ENCODE peak calls at places on chromosome 1, in seven cellular contexts. One of them, this sample, is unnamed.

GRCh38 chr1:109846846-109847245 is 63.8 kb upstream of the CSF1 start:
- DNase-seq in A549: no peak
- DNase-seq in ovary: no peak
- DNase-seq in GM12891: no peak
- DNase-seq in K562: no peak
- DNase-seq in spleen: no peak
- DNase-seq in IMR-90: no peak
- DNase-seq in this sample: no peak

GRCh38 chr1:205444931-205445652 is 10.8 kb downstream of the BLACAT1 start:
- DNase-seq in A549: no peak
- DNase-seq in IMR-90: no peak
- DNase-seq in ovary: peak
- DNase-seq in GM12891: no peak
- DNase-seq in K562: peak
- DNase-seq in spleen: no peak
- DNase-seq in this sample: no peak

GRCh38 chr1:10968411-10968826 is 44.0 kb upstream of the TARDBP start:
- DNase-seq in spleen: no peak
- DNase-seq in A549: no peak
- DNase-seq in K562: no peak
- DNase-seq in IMR-90: no peak
- DNase-seq in ovary: no peak
- DNase-seq in GM12891: no peak
- DNase-seq in this sample: no peak

GRCh38 chr1:15843826-15844572 is 3.5 kb upstream of the SPEN start:
- DNase-seq in A549: no peak
- DNase-seq in ovary: no peak
- DNase-seq in spleen: no peak
- DNase-seq in GM12891: no peak
- DNase-seq in IMR-90: no peak
- DNase-seq in K562: no peak
- DNase-seq in this sample: no peak

GRCh38 chr1:165257969-165258459 is 98.5 kb downstream of the LMX1A start:
- DNase-seq in ovary: no peak
- DNase-seq in K562: peak
- DNase-seq in IMR-90: peak
- DNase-seq in spleen: no peak
- DNase-seq in A549: peak
- DNase-seq in GM12891: peak
- DNase-seq in this sample: peak

GRCh38 chr1:20073247-20073646 is 3.3 kb downstream of the PLA2G5 start:
- DNase-seq in spleen: no peak
- DNase-seq in ovary: no peak
- DNase-seq in GM12891: no peak
- DNase-seq in K562: no peak
- DNase-seq in A549: no peak
- DNase-seq in IMR-90: no peak
- DNase-seq in this sample: no peak

GRCh38 chr1:43034778-43035177 is 76.1 kb upstream of the SLC2A1 start:
- DNase-seq in K562: no peak
- DNase-seq in spleen: no peak
- DNase-seq in A549: no peak
- DNase-seq in GM12891: no peak
- DNase-seq in ovary: no peak
- DNase-seq in IMR-90: no peak
- DNase-seq in this sample: no peak

GRCh38 chr1:205440476-205441317 is 15.1 kb downstream of the BLACAT1 start:
- DNase-seq in ovary: peak
- DNase-seq in A549: peak
- DNase-seq in spleen: peak
- DNase-seq in K562: peak
- DNase-seq in IMR-90: peak
- DNase-seq in GM12891: peak
- DNase-seq in this sample: peak

GRCh38 chr1:187476671-187477070 is 647.9 kb downstream of the PLA2G4A start:
- DNase-seq in ovary: no peak
- DNase-seq in K562: no peak
- DNase-seq in IMR-90: peak
- DNase-seq in GM12891: no peak
- DNase-seq in spleen: no peak
- DNase-seq in A549: no peak
- DNase-seq in this sample: no peak

GRCh38 chr1:34806396-34806795 is 13.6 kb downstream of the GJA4 start:
- DNase-seq in IMR-90: peak
- DNase-seq in GM12891: no peak
- DNase-seq in ovary: no peak
- DNase-seq in A549: no peak
- DNase-seq in spleen: no peak
- DNase-seq in K562: peak
- DNase-seq in this sample: peak

GRCh38 chr1:6130596-6130995 is 49.5 kb downstream of the CHD5 start:
- DNase-seq in K562: no peak
- DNase-seq in GM12891: no peak
- DNase-seq in ovary: no peak
- DNase-seq in IMR-90: no peak
- DNase-seq in A549: no peak
- DNase-seq in spleen: peak
- DNase-seq in this sample: no peak

GRCh38 chr1:12174789-12175455 is 8.1 kb downstream of the TNFRSF1B start:
- DNase-seq in A549: no peak
- DNase-seq in ovary: no peak
- DNase-seq in IMR-90: no peak
- DNase-seq in GM12891: no peak
- DNase-seq in K562: peak
- DNase-seq in spleen: peak
- DNase-seq in this sample: no peak

GRCh38 chr1:37862330-37862729 is 2.9 kb upstream of the MTF1 start:
- DNase-seq in K562: no peak
- DNase-seq in IMR-90: no peak
- DNase-seq in spleen: no peak
- DNase-seq in A549: peak
- DNase-seq in GM12891: no peak
- DNase-seq in ovary: no peak
- DNase-seq in this sample: no peak

GRCh38 chr1:37858931-37859506 is 373 bp downstream of the MTF1 start:
- DNase-seq in spleen: peak
- DNase-seq in IMR-90: peak
- DNase-seq in ovary: no peak
- DNase-seq in A549: no peak
- DNase-seq in GM12891: no peak
- DNase-seq in K562: no peak
- DNase-seq in this sample: no peak

GRCh38 chr1:37860346-37860666 is 914 bp upstream of the MTF1 start:
- DNase-seq in ovary: no peak
- DNase-seq in K562: no peak
- DNase-seq in spleen: no peak
- DNase-seq in A549: no peak
- DNase-seq in GM12891: no peak
- DNase-seq in IMR-90: no peak
- DNase-seq in this sample: no peak

GRCh38 chr1:37861151-37861550 is 1.8 kb upstream of the MTF1 start:
- DNase-seq in K562: no peak
- DNase-seq in spleen: no peak
- DNase-seq in IMR-90: no peak
- DNase-seq in GM12891: no peak
- DNase-seq in A549: no peak
- DNase-seq in ovary: no peak
- DNase-seq in this sample: no peak

GRCh38 chr1:37859507-37860345 is at the start of gene MTF1:
- DNase-seq in IMR-90: peak
- DNase-seq in GM12891: peak
- DNase-seq in A549: peak
- DNase-seq in ovary: peak
- DNase-seq in spleen: peak
- DNase-seq in K562: peak
- DNase-seq in this sample: peak
- TF ChIP-seq POLR2A in IMR-90: peak
- TF ChIP-seq POLR2A in GM12891: peak
- TF ChIP-seq POLR2A in A549: peak
- TF ChIP-seq POLR2A in ovary: peak
- TF ChIP-seq POLR2A in spleen: no peak
- TF ChIP-seq POLR2A in K562: peak
- TF ChIP-seq POLR2A in this sample: peak

GRCh38 chr1:56547473-56547872 is 31.9 kb downstream of the PLPP3 start:
- DNase-seq in A549: no peak
- DNase-seq in GM12891: no peak
- DNase-seq in ovary: no peak
- DNase-seq in K562: no peak
- DNase-seq in spleen: no peak
- DNase-seq in IMR-90: no peak
- DNase-seq in this sample: no peak

GRCh38 chr1:56542651-56543050 is 36.7 kb downstream of the PLPP3 start:
- DNase-seq in spleen: no peak
- DNase-seq in ovary: no peak
- DNase-seq in IMR-90: no peak
- DNase-seq in K562: no peak
- DNase-seq in GM12891: no peak
- DNase-seq in A549: no peak
- DNase-seq in this sample: no peak

GRCh38 chr1:56541408-56541807 is 38.0 kb downstream of the PLPP3 start:
- DNase-seq in K562: no peak
- DNase-seq in IMR-90: no peak
- DNase-seq in spleen: no peak
- DNase-seq in GM12891: no peak
- DNase-seq in ovary: no peak
- DNase-seq in A549: no peak
- DNase-seq in this sample: no peak

GRCh38 chr1:56545711-56546110 is 33.7 kb downstream of the PLPP3 start:
- DNase-seq in spleen: no peak
- DNase-seq in A549: no peak
- DNase-seq in K562: no peak
- DNase-seq in IMR-90: no peak
- DNase-seq in ovary: no peak
- DNase-seq in GM12891: no peak
- DNase-seq in this sample: no peak

GRCh38 chr1:56543783-56544612 is 35.4 kb downstream of the PLPP3 start:
- DNase-seq in IMR-90: no peak
- DNase-seq in A549: no peak
- DNase-seq in K562: no peak
- DNase-seq in GM12891: no peak
- DNase-seq in ovary: no peak
- DNase-seq in spleen: no peak
- DNase-seq in this sample: no peak
- TF ChIP-seq POLR2A in IMR-90: no peak
- TF ChIP-seq POLR2A in A549: no peak
- TF ChIP-seq POLR2A in K562: no peak
- TF ChIP-seq POLR2A in GM12891: no peak
- TF ChIP-seq POLR2A in ovary: no peak
- TF ChIP-seq POLR2A in spleen: no peak
- TF ChIP-seq POLR2A in this sample: no peak

DNA sequence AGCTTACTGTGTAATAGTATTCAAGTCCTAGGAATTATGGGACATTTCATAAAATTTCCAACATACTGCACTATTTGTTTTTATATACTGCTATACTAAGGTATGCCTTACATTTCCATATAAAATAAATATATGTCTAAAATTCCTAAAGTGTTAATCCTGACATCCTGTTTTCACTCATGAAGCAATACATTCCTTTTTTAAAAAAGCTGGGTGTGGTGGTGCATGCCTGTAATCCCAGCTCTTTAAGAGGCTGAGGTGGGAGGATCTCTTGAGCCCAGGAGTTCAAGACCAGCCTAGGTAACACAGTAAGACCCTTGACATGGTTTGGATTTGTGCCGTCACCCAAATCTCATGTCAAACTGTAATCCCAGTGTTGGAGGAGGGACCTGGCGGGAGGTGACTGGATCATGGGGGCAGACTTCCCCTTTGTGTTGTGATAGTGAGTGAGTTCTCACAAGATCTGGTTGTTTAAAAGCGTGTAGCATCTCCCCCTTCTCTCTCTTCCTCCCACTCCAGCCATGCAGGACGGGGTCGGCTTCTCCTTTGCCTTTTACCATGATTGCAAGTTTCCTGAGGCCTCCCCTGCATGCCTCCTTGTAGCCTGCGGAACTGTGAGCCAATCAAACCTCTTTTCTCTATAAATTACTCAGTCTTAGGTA is 5.8 kb downstream of the CDC42BPA start:
- DNase-seq in spleen: no peak
- DNase-seq in IMR-90: no peak
- DNase-seq in A549: no peak
- DNase-seq in ovary: no peak
- DNase-seq in K562: no peak
- DNase-seq in GM12891: no peak
- DNase-seq in this sample: no peak
- TF ChIP-seq POLR2A in spleen: no peak
- TF ChIP-seq POLR2A in IMR-90: no peak
- TF ChIP-seq POLR2A in A549: no peak
- TF ChIP-seq POLR2A in ovary: no peak
- TF ChIP-seq POLR2A in K562: no peak
- TF ChIP-seq POLR2A in GM12891: no peak
- TF ChIP-seq POLR2A in this sample: no peak

GRCh38 chr1:52367272-52367671 is 1.3 kb upstream of the CC2D1B start:
- DNase-seq in spleen: no peak
- DNase-seq in A549: no peak
- DNase-seq in K562: no peak
- DNase-seq in GM12891: no peak
- DNase-seq in IMR-90: no peak
- DNase-seq in ovary: no peak
- DNase-seq in this sample: no peak

GRCh38 chr1:52366517-52366827 is 467 bp upstream of the CC2D1B start:
- DNase-seq in A549: no peak
- DNase-seq in IMR-90: no peak
- DNase-seq in K562: no peak
- DNase-seq in GM12891: no peak
- DNase-seq in spleen: no peak
- DNase-seq in ovary: no peak
- DNase-seq in this sample: no peak

GRCh38 chr1:52365091-52365745 is 787 bp downstream of the CC2D1B start:
- DNase-seq in K562: peak
- DNase-seq in GM12891: no peak
- DNase-seq in A549: peak
- DNase-seq in ovary: peak
- DNase-seq in spleen: peak
- DNase-seq in IMR-90: peak
- DNase-seq in this sample: peak

GRCh38 chr1:52364235-52364839 is 1.7 kb downstream of the CC2D1B start:
- DNase-seq in ovary: peak
- DNase-seq in IMR-90: no peak
- DNase-seq in GM12891: no peak
- DNase-seq in A549: no peak
- DNase-seq in K562: no peak
- DNase-seq in spleen: no peak
- DNase-seq in this sample: no peak

DNA sequence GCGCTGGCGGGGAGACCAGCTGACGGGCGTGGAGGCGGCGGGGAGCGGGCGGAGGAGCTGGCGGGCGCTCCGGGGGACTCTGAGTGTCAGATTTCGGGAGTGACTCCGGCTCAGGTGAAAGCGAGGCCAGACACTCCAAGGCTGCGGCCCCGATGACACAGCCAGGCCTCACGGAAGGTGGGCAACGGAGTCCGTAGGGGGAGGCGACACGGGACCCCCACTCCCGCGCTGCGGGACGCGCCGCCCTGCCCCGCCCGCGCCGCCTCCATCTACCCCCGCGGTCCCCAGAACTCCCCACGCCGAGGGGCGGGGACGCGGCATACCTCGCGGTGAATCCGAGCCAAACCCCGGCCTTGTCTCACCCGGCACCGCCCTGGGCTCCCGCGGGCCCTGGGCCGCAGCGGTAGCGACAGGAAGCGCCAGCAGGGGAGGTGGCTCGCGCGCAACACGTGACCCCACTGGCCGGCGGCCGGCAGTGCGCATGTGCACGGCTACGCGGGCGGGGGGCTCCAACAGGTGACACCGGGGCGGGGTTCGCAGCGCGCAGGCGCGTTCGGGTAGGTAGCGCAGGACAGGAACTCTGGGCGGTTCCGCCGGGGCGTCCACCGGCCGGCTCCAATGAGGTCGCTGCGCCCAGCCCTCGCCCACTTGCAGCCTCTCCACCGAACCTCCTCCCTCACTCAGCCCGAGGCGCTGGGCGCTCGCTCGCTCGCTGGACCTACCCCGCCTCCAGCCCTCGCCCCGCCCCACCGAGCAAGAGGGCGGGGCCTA is at the start of gene CC2D1B:
- DNase-seq in A549: peak
- DNase-seq in GM12891: peak
- DNase-seq in spleen: peak
- DNase-seq in K562: peak
- DNase-seq in ovary: peak
- DNase-seq in IMR-90: peak
- DNase-seq in this sample: peak
- TF ChIP-seq POLR2A in A549: peak
- TF ChIP-seq POLR2A in GM12891: peak
- TF ChIP-seq POLR2A in spleen: peak
- TF ChIP-seq POLR2A in K562: peak
- TF ChIP-seq POLR2A in ovary: peak
- TF ChIP-seq POLR2A in IMR-90: peak
- TF ChIP-seq POLR2A in this sample: peak

This sample was measured in H54.